ENCODE peak calls at places on chromosomes 11 and 22, in five cellular contexts. F, U, V, Y and J are unnamed samples.
A peak's percentile ranks its signal among the peaks of the same experiment; 100 is the strongest.

GRCh38 chr22:30837531-30837930 is 131.0 kb downstream of the MORC2 start:
- DNase-seq in F (no peak), U (no peak), V (no peak), Y (no peak), J (peak; percentile 68)

GRCh38 chr11:83132191-83132590 is 24.7 kb upstream of the PCF11 start:
- DNase-seq in F (no peak), U (no peak), V (no peak), Y (no peak), J (no peak)

GRCh38 chr11:120352405-120352804 is 16.2 kb downstream of the ARHGEF12 start:
- DNase-seq in F (no peak), U (no peak), V (peak; percentile 43), Y (no peak), J (no peak)

GRCh38 chr11:16120008-16120407 is 236.3 kb downstream of the SOX6 start:
- DNase-seq in F (no peak), U (no peak), V (no peak), Y (no peak), J (no peak)

GRCh38 chr11:608751-609354 is 6.9 kb downstream of the IRF7 start:
- DNase-seq in F (no peak), U (no peak), V (no peak), Y (no peak), J (no peak)

GRCh38 chr22:27934069-27934468 is 15.0 kb upstream of the PITPNB start:
- DNase-seq in F (no peak), U (no peak), V (no peak), Y (no peak), J (no peak)

GRCh38 chr11:37632748-37633147 is 1034.7 kb upstream of the RAG2 start:
- DNase-seq in F (no peak), U (no peak), V (no peak), Y (no peak), J (no peak)

GRCh38 chr11:128465946-128466688 is 121.2 kb downstream of the ETS1 start:
- DNase-seq in F (no peak), U (no peak), V (no peak), Y (no peak), J (no peak)

GRCh38 chr11:79244175-79244804 is 196.5 kb downstream of the TENM4 start:
- DNase-seq in F (no peak), U (peak; percentile 94), V (no peak), Y (no peak), J (no peak)

GRCh38 chr11:112179601-112180000 is 4.3 kb downstream of the BCO2 start:
- DNase-seq in F (no peak), U (no peak), V (no peak), Y (no peak), J (no peak)

GRCh38 chr11:71364176-71364671 is 84.0 kb downstream of the DHCR7 start:
- DNase-seq in F (no peak), U (no peak), V (no peak), Y (no peak), J (no peak)

GRCh38 chr22:40215266-40215665 is 37.5 kb downstream of the TNRC6B start:
- DNase-seq in F (peak; percentile 30), U (no peak), V (no peak), Y (no peak), J (no peak)
- H3K4me1 ChIP-seq in F (no peaks in the 10 kb centered on the region), U (peaks cover 9% of the 10 kb centered on the region), V (no peaks in the 10 kb centered on the region), Y (peaks cover 27% of the 10 kb centered on the region), J (peaks cover 64% of the 10 kb centered on the region)

GRCh38 chr11:86558219-86558618 is 114.2 kb downstream of the ME3 start:
- DNase-seq in F (no peak), U (peak; percentile 30), V (no peak), Y (no peak), J (no peak)

GRCh38 chr11:86558841-86559240 is 113.6 kb downstream of the ME3 start:
- DNase-seq in F (no peak), U (no peak), V (peak; percentile 64), Y (no peak), J (no peak)

DNA sequence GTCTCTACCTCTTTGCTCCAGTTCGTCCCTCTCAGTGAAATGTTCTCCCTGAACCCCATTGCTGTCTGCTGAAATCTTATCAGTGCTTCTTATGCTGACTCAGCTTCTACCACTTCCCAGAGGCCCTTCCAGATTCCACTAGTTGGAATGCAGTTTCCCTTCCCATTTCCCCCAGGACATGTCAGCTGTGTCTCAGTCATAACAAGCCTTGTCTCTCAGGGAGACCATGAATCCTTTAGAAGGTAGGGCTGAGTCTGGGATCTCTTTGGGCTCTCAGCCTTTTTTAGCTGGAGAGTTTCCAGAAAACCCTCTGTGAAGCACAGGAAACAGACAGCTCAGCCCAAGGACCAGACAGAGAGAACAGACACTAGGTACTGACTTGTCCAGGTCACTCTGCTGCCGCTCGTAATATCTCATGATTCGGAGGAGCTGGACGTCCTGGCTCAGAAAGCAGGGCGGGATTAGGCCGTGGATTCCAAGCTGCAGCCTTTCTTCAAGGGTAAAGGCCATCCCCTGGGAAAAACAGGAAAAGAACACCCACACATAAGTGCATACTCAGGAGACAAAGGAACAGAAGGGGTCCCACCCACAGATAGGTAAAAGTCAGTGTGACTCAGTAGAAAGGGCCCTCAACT is 113.0 kb downstream of the ME3 start:
- DNase-seq in F (no peak), U (peak; percentile 55), V (peak; percentile 33), Y (peak; percentile 31), J (no peak)
- H3K27ac ChIP-seq in F (no peak overlapping the region), U (peak overlapping the region; percentile 57), V (peak overlapping the region; percentile 44), Y (no peak overlapping the region), J (peak overlapping the region; percentile 77)

GRCh38 chr11:69280994-69281393 is 13.0 kb upstream of the MYEOV start:
- DNase-seq in F (no peak), U (peak; percentile 96), V (peak; percentile 82), Y (no peak), J (peak; percentile 71)
- H3K4me1 ChIP-seq in F (peaks cover 20% of the 10 kb centered on the region), U (peaks cover 28% of the 10 kb centered on the region), V (peaks cover 7% of the 10 kb centered on the region), Y (peaks cover 9% of the 10 kb centered on the region), J (peaks cover 43% of the 10 kb centered on the region)

GRCh38 chr22:50485221-50486131 is 1.2 kb upstream of the MIOX start:
- DNase-seq in F (peak; percentile 90), U (no peak), V (peak; percentile 78), Y (peak; percentile 48), J (peak; percentile 67)

GRCh38 chr22:50488886-50489285 is 2.2 kb downstream of the MIOX start:
- DNase-seq in F (no peak), U (no peak), V (no peak), Y (no peak), J (no peak)

GRCh38 chr22:50486561-50487289 is at the start of gene MIOX:
- DNase-seq in F (peak; percentile 18), U (no peak), V (no peak), Y (no peak), J (no peak)

GRCh38 chr22:50488006-50488677 is 1.5 kb downstream of the MIOX start:
- DNase-seq in F (no peak), U (no peak), V (no peak), Y (no peak), J (no peak)

GRCh38 chr22:50487290-50488005 is 789 bp downstream of the MIOX start:
- DNase-seq in F (no peak), U (no peak), V (no peak), Y (no peak), J (no peak)
- H3K27ac ChIP-seq in F (no peak overlapping the region), U (no peak overlapping the region), V (no peak overlapping the region), Y (no peak overlapping the region), J (no peak overlapping the region)